ENCODE peak calls at places on chromosomes 4 and X, in six cellular contexts. One of them, this sample, is unnamed.

GRCh38 chr4:148075438-148075837 is 343.6 kb downstream of the ARHGAP10 start:
- DNase-seq in GM10248: no peak
- DNase-seq in IMR-90: no peak
- DNase-seq in GM20000: no peak
- DNase-seq in astrocyte of the spinal cord: no peak
- DNase-seq in prostate gland: no peak
- DNase-seq in this sample: no peak

GRCh38 chr4:184979461-184980124 is 38.7 kb upstream of the HELT start:
- DNase-seq in GM10248: no peak
- DNase-seq in IMR-90: no peak
- DNase-seq in GM20000: no peak
- DNase-seq in astrocyte of the spinal cord: no peak
- DNase-seq in prostate gland: no peak
- DNase-seq in this sample: no peak

GRCh38 chr4:119394826-119395225 is 72.9 kb upstream of the FABP2 start:
- DNase-seq in GM10248: no peak
- DNase-seq in IMR-90: no peak
- DNase-seq in GM20000: no peak
- DNase-seq in astrocyte of the spinal cord: peak
- DNase-seq in prostate gland: no peak
- DNase-seq in this sample: no peak

GRCh38 chr4:95318483-95318882 is 230.3 kb downstream of the UNC5C start:
- DNase-seq in GM10248: no peak
- DNase-seq in IMR-90: no peak
- DNase-seq in GM20000: no peak
- DNase-seq in astrocyte of the spinal cord: no peak
- DNase-seq in prostate gland: no peak
- DNase-seq in this sample: no peak

GRCh38 chr4:27714073-27714472 is 853.4 kb downstream of the STIM2 start:
- DNase-seq in GM10248: no peak
- DNase-seq in IMR-90: peak
- DNase-seq in GM20000: no peak
- DNase-seq in astrocyte of the spinal cord: peak
- DNase-seq in prostate gland: no peak
- DNase-seq in this sample: no peak

GRCh38 chr4:185039508-185040273 is 21.4 kb downstream of the HELT start:
- DNase-seq in GM10248: peak
- DNase-seq in IMR-90: peak
- DNase-seq in GM20000: peak
- DNase-seq in astrocyte of the spinal cord: peak
- DNase-seq in prostate gland: peak
- DNase-seq in this sample: peak

GRCh38 chr4:100995671-100996070 is 351.7 kb downstream of the PPP3CA start:
- DNase-seq in GM10248: no peak
- DNase-seq in IMR-90: no peak
- DNase-seq in GM20000: no peak
- DNase-seq in astrocyte of the spinal cord: no peak
- DNase-seq in prostate gland: no peak
- DNase-seq in this sample: no peak

GRCh38 chr4:105457997-105458396 is 15.9 kb downstream of the PPA2 start:
- DNase-seq in GM10248: no peak
- DNase-seq in IMR-90: peak
- DNase-seq in GM20000: no peak
- DNase-seq in astrocyte of the spinal cord: no peak
- DNase-seq in prostate gland: no peak
- DNase-seq in this sample: no peak

GRCh38 chr4:91471280-91471679 is 832.5 kb upstream of the GRID2 start:
- DNase-seq in GM10248: no peak
- DNase-seq in IMR-90: no peak
- DNase-seq in GM20000: no peak
- DNase-seq in astrocyte of the spinal cord: no peak
- DNase-seq in prostate gland: no peak
- DNase-seq in this sample: no peak

GRCh38 chr4:110475881-110476818 is at the start of gene ENPEP:
- DNase-seq in GM10248: no peak
- DNase-seq in IMR-90: peak
- DNase-seq in GM20000: no peak
- DNase-seq in astrocyte of the spinal cord: peak
- DNase-seq in prostate gland: peak
- DNase-seq in this sample: peak

GRCh38 chrX:153621949-153622598 is 23.1 kb upstream of the CCNQ start:
- DNase-seq in GM10248: no peak
- DNase-seq in IMR-90: no peak
- DNase-seq in GM20000: no peak
- DNase-seq in astrocyte of the spinal cord: no peak
- DNase-seq in prostate gland: no peak
- DNase-seq in this sample: no peak

GRCh38 chrX:11151799-11152591 is 40.9 kb downstream of the HCCS start:
- DNase-seq in GM10248: no peak
- DNase-seq in IMR-90: no peak
- DNase-seq in GM20000: no peak
- DNase-seq in astrocyte of the spinal cord: no peak
- DNase-seq in prostate gland: no peak
- DNase-seq in this sample: no peak

GRCh38 chr4:1172971-1173757 is 781 bp upstream of the SPON2 start:
- DNase-seq in GM10248: peak
- DNase-seq in IMR-90: peak
- DNase-seq in GM20000: peak
- DNase-seq in astrocyte of the spinal cord: peak
- DNase-seq in prostate gland: no peak
- DNase-seq in this sample: no peak

GRCh38 chr4:184815046-184815877 is 10.5 kb downstream of the ACSL1 start:
- DNase-seq in GM10248: peak
- DNase-seq in IMR-90: peak
- DNase-seq in GM20000: peak
- DNase-seq in astrocyte of the spinal cord: peak
- DNase-seq in prostate gland: peak
- DNase-seq in this sample: peak

GRCh38 chr4:151792525-151792924 is 31.7 kb upstream of the GATB start:
- DNase-seq in GM10248: no peak
- DNase-seq in IMR-90: no peak
- DNase-seq in GM20000: no peak
- DNase-seq in astrocyte of the spinal cord: no peak
- DNase-seq in prostate gland: no peak
- DNase-seq in this sample: no peak

GRCh38 chrX:11967986-11968385 is 170.3 kb upstream of the FRMPD4 start:
- DNase-seq in GM10248: no peak
- DNase-seq in IMR-90: peak
- DNase-seq in GM20000: no peak
- DNase-seq in astrocyte of the spinal cord: no peak
- DNase-seq in prostate gland: no peak
- DNase-seq in this sample: no peak

GRCh38 chr4:151114986-151115385 is 15.6 kb downstream of the RPS3A start:
- DNase-seq in GM10248: no peak
- DNase-seq in IMR-90: peak
- DNase-seq in GM20000: no peak
- DNase-seq in astrocyte of the spinal cord: peak
- DNase-seq in prostate gland: no peak
- DNase-seq in this sample: no peak

GRCh38 chrX:119606508-119607389 is 525 bp upstream of the NKRF start:
- DNase-seq in GM10248: no peak
- DNase-seq in IMR-90: peak
- DNase-seq in GM20000: no peak
- DNase-seq in astrocyte of the spinal cord: peak
- DNase-seq in prostate gland: no peak
- DNase-seq in this sample: no peak

DNA sequence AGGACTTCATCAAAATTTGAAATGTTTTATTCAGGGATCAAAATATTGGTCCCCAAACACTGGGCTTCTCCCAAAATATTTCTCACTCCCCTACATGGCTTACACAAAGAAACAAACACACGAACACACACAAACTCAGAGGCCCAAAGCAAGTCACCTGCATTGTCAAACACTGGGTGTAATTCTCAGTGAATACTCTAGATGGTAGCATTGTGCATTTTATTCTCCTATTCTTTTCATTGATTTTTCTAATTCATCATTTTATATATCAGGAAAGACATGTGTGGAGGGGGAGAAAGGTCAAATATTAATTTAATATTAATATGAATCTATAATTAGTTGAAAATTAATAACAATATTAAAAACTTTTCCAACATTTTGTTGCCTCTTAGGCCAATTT is 72.3 kb upstream of the TNMD start:
- DNase-seq in GM10248: peak
- DNase-seq in IMR-90: peak
- DNase-seq in GM20000: peak
- DNase-seq in astrocyte of the spinal cord: peak
- DNase-seq in prostate gland: no peak
- DNase-seq in this sample: no peak
- TF ChIP-seq CTCF in GM10248: peak
- TF ChIP-seq CTCF in IMR-90: peak
- TF ChIP-seq CTCF in GM20000: peak
- TF ChIP-seq CTCF in astrocyte of the spinal cord: peak
- TF ChIP-seq CTCF in prostate gland: no peak
- TF ChIP-seq CTCF in this sample: peak

GRCh38 chr4:155025762-155026457 is 182.5 kb upstream of the NPY2R start:
- DNase-seq in GM10248: no peak
- DNase-seq in IMR-90: no peak
- DNase-seq in GM20000: no peak
- DNase-seq in astrocyte of the spinal cord: peak
- DNase-seq in prostate gland: peak
- DNase-seq in this sample: peak
- TF ChIP-seq CTCF in GM10248: peak
- TF ChIP-seq CTCF in IMR-90: peak
- TF ChIP-seq CTCF in GM20000: no peak
- TF ChIP-seq CTCF in astrocyte of the spinal cord: peak
- TF ChIP-seq CTCF in prostate gland: no peak
- TF ChIP-seq CTCF in this sample: peak

GRCh38 chr4:87391783-87392054 is 731 bp upstream of the HSD17B11 start:
- DNase-seq in GM10248: no peak
- DNase-seq in IMR-90: no peak
- DNase-seq in GM20000: no peak
- DNase-seq in astrocyte of the spinal cord: no peak
- DNase-seq in prostate gland: no peak
- DNase-seq in this sample: no peak

GRCh38 chr4:87392183-87392582 is 1.2 kb upstream of the HSD17B11 start:
- DNase-seq in GM10248: no peak
- DNase-seq in IMR-90: no peak
- DNase-seq in GM20000: no peak
- DNase-seq in astrocyte of the spinal cord: no peak
- DNase-seq in prostate gland: no peak
- DNase-seq in this sample: no peak

GRCh38 chr4:87387237-87387636 is 3.8 kb downstream of the HSD17B11 start:
- DNase-seq in GM10248: no peak
- DNase-seq in IMR-90: no peak
- DNase-seq in GM20000: no peak
- DNase-seq in astrocyte of the spinal cord: no peak
- DNase-seq in prostate gland: no peak
- DNase-seq in this sample: no peak

GRCh38 chr4:87390931-87391782 is at the start of gene HSD17B11:
- DNase-seq in GM10248: peak
- DNase-seq in IMR-90: peak
- DNase-seq in GM20000: peak
- DNase-seq in astrocyte of the spinal cord: peak
- DNase-seq in prostate gland: peak
- DNase-seq in this sample: peak
- TF ChIP-seq CTCF in GM10248: no peak
- TF ChIP-seq CTCF in IMR-90: peak
- TF ChIP-seq CTCF in GM20000: no peak
- TF ChIP-seq CTCF in astrocyte of the spinal cord: no peak
- TF ChIP-seq CTCF in prostate gland: no peak
- TF ChIP-seq CTCF in this sample: peak

DNA sequence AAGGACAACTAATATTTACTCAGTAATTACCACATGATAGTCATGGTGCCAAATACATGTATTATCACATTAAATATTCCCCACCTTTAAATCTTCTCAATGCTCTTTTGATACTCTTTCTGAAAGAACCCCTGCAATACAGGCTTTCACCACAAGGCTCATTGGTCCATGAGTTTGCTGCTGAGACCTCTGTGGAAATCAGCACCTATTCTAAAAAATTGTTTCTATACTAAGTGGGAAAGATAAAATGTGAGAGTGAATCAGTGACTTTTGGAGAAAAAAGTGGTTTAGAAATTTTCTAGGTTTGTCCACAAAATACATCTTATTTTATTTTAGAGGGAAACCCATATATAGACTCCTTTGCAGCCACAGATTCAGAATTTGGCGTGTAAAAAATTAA is 257.3 kb downstream of the ZIC3 start:
- DNase-seq in GM10248: no peak
- DNase-seq in IMR-90: no peak
- DNase-seq in GM20000: no peak
- DNase-seq in astrocyte of the spinal cord: no peak
- DNase-seq in prostate gland: no peak
- DNase-seq in this sample: no peak
- TF ChIP-seq CTCF in GM10248: no peak
- TF ChIP-seq CTCF in IMR-90: no peak
- TF ChIP-seq CTCF in GM20000: no peak
- TF ChIP-seq CTCF in astrocyte of the spinal cord: peak
- TF ChIP-seq CTCF in prostate gland: no peak
- TF ChIP-seq CTCF in this sample: peak

DNA sequence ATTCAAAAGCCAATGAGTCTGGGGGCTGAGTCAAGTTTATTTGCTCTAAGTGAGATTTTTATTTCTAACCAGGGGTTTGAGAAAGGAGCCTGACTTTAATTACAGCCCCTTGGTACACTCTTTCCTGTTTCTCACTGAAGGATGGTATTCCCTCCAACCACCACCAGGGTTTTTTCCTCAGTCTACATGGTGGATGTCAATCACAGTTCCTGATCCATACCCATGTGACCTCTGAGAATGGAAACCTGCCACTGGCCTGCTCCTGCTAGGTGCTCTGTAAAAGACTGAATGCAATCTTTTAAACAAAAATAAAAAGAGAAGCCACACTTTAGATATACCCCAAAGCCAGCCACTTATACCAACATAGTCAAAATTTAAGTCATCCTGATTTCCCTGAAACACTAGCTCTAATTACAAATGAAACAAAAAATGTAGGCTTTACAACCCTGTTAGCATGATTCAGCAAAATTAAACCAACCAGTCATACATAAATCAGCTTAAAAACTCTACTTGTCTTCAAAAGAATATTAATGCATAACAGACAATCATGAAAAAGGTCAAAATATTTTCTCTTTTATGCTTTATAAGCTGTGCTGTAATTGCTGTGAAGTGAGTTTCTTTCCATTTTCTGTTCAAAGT is 112.1 kb upstream of the NWD2 start:
- DNase-seq in GM10248: no peak
- DNase-seq in IMR-90: no peak
- DNase-seq in GM20000: no peak
- DNase-seq in astrocyte of the spinal cord: no peak
- DNase-seq in prostate gland: no peak
- DNase-seq in this sample: no peak
- TF ChIP-seq CTCF in GM10248: no peak
- TF ChIP-seq CTCF in IMR-90: no peak
- TF ChIP-seq CTCF in GM20000: no peak
- TF ChIP-seq CTCF in astrocyte of the spinal cord: no peak
- TF ChIP-seq CTCF in prostate gland: no peak
- TF ChIP-seq CTCF in this sample: no peak